ENCODE peak calls at places on chromosomes 12 and 14, in seven cellular contexts. One of them, this sample, is unnamed.

GRCh38 chr12:50074936-50075807 is 10.0 kb upstream of the SMARCD1 start:
- DNase-seq in stromal cell of bone marrow: peak
- DNase-seq in erythroblast: peak
- DNase-seq in cardiac muscle cell: peak
- DNase-seq in AG09319: no peak
- DNase-seq in activated naive CD4-positive, alpha-beta T cell treated with anti-CD3 and anti-CD28 coated beads, Interleukin-2, amount 10 ng/mL, durations not matched to agents 7 days and 5 days: peak
- DNase-seq in endothelial cell: peak
- DNase-seq in this sample: peak

GRCh38 chr14:37776791-37777499 is 181.5 kb downstream of the TTC6 start:
- DNase-seq in endothelial cell: no peak
- DNase-seq in cardiac muscle cell: no peak
- DNase-seq in activated naive CD4-positive, alpha-beta T cell treated with anti-CD3 and anti-CD28 coated beads, Interleukin-2, amount 10 ng/mL, durations not matched to agents 7 days and 5 days: no peak
- DNase-seq in erythroblast: no peak
- DNase-seq in AG09319: no peak
- DNase-seq in stromal cell of bone marrow: no peak
- DNase-seq in this sample: no peak

GRCh38 chr14:61561144-61561543 is 134.2 kb upstream of the HIF1A start:
- DNase-seq in endothelial cell: no peak
- DNase-seq in activated naive CD4-positive, alpha-beta T cell treated with anti-CD3 and anti-CD28 coated beads, Interleukin-2, amount 10 ng/mL, durations not matched to agents 7 days and 5 days: no peak
- DNase-seq in cardiac muscle cell: peak
- DNase-seq in erythroblast: no peak
- DNase-seq in AG09319: no peak
- DNase-seq in stromal cell of bone marrow: peak
- DNase-seq in this sample: peak

GRCh38 chr14:91425720-91426032 is 8.1 kb upstream of the CCDC88C start:
- DNase-seq in cardiac muscle cell: no peak
- DNase-seq in endothelial cell: no peak
- DNase-seq in activated naive CD4-positive, alpha-beta T cell treated with anti-CD3 and anti-CD28 coated beads, Interleukin-2, amount 10 ng/mL, durations not matched to agents 7 days and 5 days: no peak
- DNase-seq in AG09319: no peak
- DNase-seq in stromal cell of bone marrow: no peak
- DNase-seq in erythroblast: no peak
- DNase-seq in this sample: no peak

GRCh38 chr12:3034067-3034750 is 43.0 kb upstream of the TSPAN9 start:
- DNase-seq in AG09319: peak
- DNase-seq in cardiac muscle cell: peak
- DNase-seq in erythroblast: peak
- DNase-seq in stromal cell of bone marrow: peak
- DNase-seq in activated naive CD4-positive, alpha-beta T cell treated with anti-CD3 and anti-CD28 coated beads, Interleukin-2, amount 10 ng/mL, durations not matched to agents 7 days and 5 days: peak
- DNase-seq in endothelial cell: peak
- DNase-seq in this sample: peak

GRCh38 chr14:100862277-100862676 is 36.4 kb downstream of the MEG3 start:
- DNase-seq in activated naive CD4-positive, alpha-beta T cell treated with anti-CD3 and anti-CD28 coated beads, Interleukin-2, amount 10 ng/mL, durations not matched to agents 7 days and 5 days: no peak
- DNase-seq in erythroblast: peak
- DNase-seq in endothelial cell: no peak
- DNase-seq in cardiac muscle cell: no peak
- DNase-seq in AG09319: no peak
- DNase-seq in stromal cell of bone marrow: no peak
- DNase-seq in this sample: no peak

GRCh38 chr14:23408307-23408630 is 196 bp upstream of the MYH6 start:
- DNase-seq in erythroblast: no peak
- DNase-seq in stromal cell of bone marrow: no peak
- DNase-seq in cardiac muscle cell: no peak
- DNase-seq in endothelial cell: no peak
- DNase-seq in activated naive CD4-positive, alpha-beta T cell treated with anti-CD3 and anti-CD28 coated beads, Interleukin-2, amount 10 ng/mL, durations not matched to agents 7 days and 5 days: no peak
- DNase-seq in AG09319: no peak
- DNase-seq in this sample: no peak

GRCh38 chr12:53253298-53253697 is 14.8 kb upstream of the ESPL1 start:
- DNase-seq in AG09319: no peak
- DNase-seq in endothelial cell: no peak
- DNase-seq in cardiac muscle cell: no peak
- DNase-seq in stromal cell of bone marrow: no peak
- DNase-seq in erythroblast: no peak
- DNase-seq in activated naive CD4-positive, alpha-beta T cell treated with anti-CD3 and anti-CD28 coated beads, Interleukin-2, amount 10 ng/mL, durations not matched to agents 7 days and 5 days: no peak
- DNase-seq in this sample: no peak

GRCh38 chr12:96112733-96113132 is 77.3 kb upstream of the LTA4H start:
- DNase-seq in AG09319: no peak
- DNase-seq in endothelial cell: no peak
- DNase-seq in erythroblast: no peak
- DNase-seq in cardiac muscle cell: no peak
- DNase-seq in stromal cell of bone marrow: no peak
- DNase-seq in activated naive CD4-positive, alpha-beta T cell treated with anti-CD3 and anti-CD28 coated beads, Interleukin-2, amount 10 ng/mL, durations not matched to agents 7 days and 5 days: no peak
- DNase-seq in this sample: no peak

GRCh38 chr14:69559581-69560011 is 15.1 kb downstream of the CCDC177 start:
- DNase-seq in AG09319: no peak
- DNase-seq in erythroblast: no peak
- DNase-seq in activated naive CD4-positive, alpha-beta T cell treated with anti-CD3 and anti-CD28 coated beads, Interleukin-2, amount 10 ng/mL, durations not matched to agents 7 days and 5 days: no peak
- DNase-seq in stromal cell of bone marrow: no peak
- DNase-seq in endothelial cell: no peak
- DNase-seq in cardiac muscle cell: no peak
- DNase-seq in this sample: no peak

GRCh38 chr14:38409081-38409705 is 153.3 kb upstream of the CLEC14A start:
- DNase-seq in stromal cell of bone marrow: no peak
- DNase-seq in activated naive CD4-positive, alpha-beta T cell treated with anti-CD3 and anti-CD28 coated beads, Interleukin-2, amount 10 ng/mL, durations not matched to agents 7 days and 5 days: no peak
- DNase-seq in endothelial cell: no peak
- DNase-seq in AG09319: no peak
- DNase-seq in erythroblast: no peak
- DNase-seq in cardiac muscle cell: no peak
- DNase-seq in this sample: no peak

GRCh38 chr12:101490286-101490920 is 15.3 kb downstream of the SPIC start:
- DNase-seq in activated naive CD4-positive, alpha-beta T cell treated with anti-CD3 and anti-CD28 coated beads, Interleukin-2, amount 10 ng/mL, durations not matched to agents 7 days and 5 days: peak
- DNase-seq in cardiac muscle cell: peak
- DNase-seq in erythroblast: peak
- DNase-seq in AG09319: no peak
- DNase-seq in endothelial cell: peak
- DNase-seq in stromal cell of bone marrow: no peak
- DNase-seq in this sample: peak

GRCh38 chr12:10405294-10405693 is 4.3 kb downstream of the KLRC4 start:
- DNase-seq in erythroblast: no peak
- DNase-seq in AG09319: no peak
- DNase-seq in activated naive CD4-positive, alpha-beta T cell treated with anti-CD3 and anti-CD28 coated beads, Interleukin-2, amount 10 ng/mL, durations not matched to agents 7 days and 5 days: no peak
- DNase-seq in cardiac muscle cell: no peak
- DNase-seq in stromal cell of bone marrow: no peak
- DNase-seq in endothelial cell: no peak
- DNase-seq in this sample: no peak

GRCh38 chr12:133203344-133204263 is 22.3 kb downstream of the ZNF268 start:
- DNase-seq in activated naive CD4-positive, alpha-beta T cell treated with anti-CD3 and anti-CD28 coated beads, Interleukin-2, amount 10 ng/mL, durations not matched to agents 7 days and 5 days: no peak
- DNase-seq in AG09319: no peak
- DNase-seq in cardiac muscle cell: no peak
- DNase-seq in erythroblast: peak
- DNase-seq in endothelial cell: no peak
- DNase-seq in stromal cell of bone marrow: no peak
- DNase-seq in this sample: no peak

GRCh38 chr12:103882861-103883596 is 42.0 kb upstream of the NT5DC3 start:
- DNase-seq in AG09319: no peak
- DNase-seq in cardiac muscle cell: peak
- DNase-seq in erythroblast: no peak
- DNase-seq in stromal cell of bone marrow: no peak
- DNase-seq in endothelial cell: no peak
- DNase-seq in activated naive CD4-positive, alpha-beta T cell treated with anti-CD3 and anti-CD28 coated beads, Interleukin-2, amount 10 ng/mL, durations not matched to agents 7 days and 5 days: no peak
- DNase-seq in this sample: peak

GRCh38 chr14:76181546-76181945 is 29.8 kb downstream of the GPATCH2L start:
- DNase-seq in AG09319: no peak
- DNase-seq in erythroblast: peak
- DNase-seq in stromal cell of bone marrow: no peak
- DNase-seq in endothelial cell: no peak
- DNase-seq in cardiac muscle cell: peak
- DNase-seq in activated naive CD4-positive, alpha-beta T cell treated with anti-CD3 and anti-CD28 coated beads, Interleukin-2, amount 10 ng/mL, durations not matched to agents 7 days and 5 days: no peak
- DNase-seq in this sample: no peak

GRCh38 chr12:55797068-55797467 is 20.5 kb downstream of the SARNP start:
- DNase-seq in erythroblast: peak
- DNase-seq in stromal cell of bone marrow: no peak
- DNase-seq in endothelial cell: peak
- DNase-seq in cardiac muscle cell: peak
- DNase-seq in AG09319: no peak
- DNase-seq in activated naive CD4-positive, alpha-beta T cell treated with anti-CD3 and anti-CD28 coated beads, Interleukin-2, amount 10 ng/mL, durations not matched to agents 7 days and 5 days: peak
- DNase-seq in this sample: no peak

GRCh38 chr12:58919271-58920101 is 818 bp downstream of the LRIG3 start:
- DNase-seq in activated naive CD4-positive, alpha-beta T cell treated with anti-CD3 and anti-CD28 coated beads, Interleukin-2, amount 10 ng/mL, durations not matched to agents 7 days and 5 days: no peak
- DNase-seq in stromal cell of bone marrow: no peak
- DNase-seq in cardiac muscle cell: peak
- DNase-seq in AG09319: no peak
- DNase-seq in endothelial cell: peak
- DNase-seq in erythroblast: peak
- DNase-seq in this sample: no peak

GRCh38 chr12:26971963-26972362 is 33.7 kb downstream of the FGFR1OP2 start:
- DNase-seq in cardiac muscle cell: no peak
- DNase-seq in endothelial cell: no peak
- DNase-seq in activated naive CD4-positive, alpha-beta T cell treated with anti-CD3 and anti-CD28 coated beads, Interleukin-2, amount 10 ng/mL, durations not matched to agents 7 days and 5 days: peak
- DNase-seq in stromal cell of bone marrow: no peak
- DNase-seq in AG09319: no peak
- DNase-seq in erythroblast: no peak
- DNase-seq in this sample: no peak

GRCh38 chr14:96095581-96096476 is 56.7 kb downstream of the C14orf132 start:
- DNase-seq in cardiac muscle cell: peak
- DNase-seq in AG09319: peak
- DNase-seq in stromal cell of bone marrow: peak
- DNase-seq in activated naive CD4-positive, alpha-beta T cell treated with anti-CD3 and anti-CD28 coated beads, Interleukin-2, amount 10 ng/mL, durations not matched to agents 7 days and 5 days: no peak
- DNase-seq in endothelial cell: no peak
- DNase-seq in erythroblast: no peak
- DNase-seq in this sample: no peak

GRCh38 chr12:14570231-14570630 is 2.5 kb upstream of the PLBD1 start:
- DNase-seq in stromal cell of bone marrow: no peak
- DNase-seq in AG09319: no peak
- DNase-seq in endothelial cell: no peak
- DNase-seq in activated naive CD4-positive, alpha-beta T cell treated with anti-CD3 and anti-CD28 coated beads, Interleukin-2, amount 10 ng/mL, durations not matched to agents 7 days and 5 days: no peak
- DNase-seq in cardiac muscle cell: no peak
- DNase-seq in erythroblast: no peak
- DNase-seq in this sample: no peak

GRCh38 chr14:99729991-99730875 is 46.1 kb downstream of the CYP46A1 start:
- DNase-seq in erythroblast: peak
- DNase-seq in stromal cell of bone marrow: no peak
- DNase-seq in activated naive CD4-positive, alpha-beta T cell treated with anti-CD3 and anti-CD28 coated beads, Interleukin-2, amount 10 ng/mL, durations not matched to agents 7 days and 5 days: peak
- DNase-seq in endothelial cell: peak
- DNase-seq in AG09319: no peak
- DNase-seq in cardiac muscle cell: no peak
- DNase-seq in this sample: no peak